ENCODE peak calls at places on chromosomes 11 and 22, in six cellular contexts. B, N, L, F, A and Z are unnamed samples.

GRCh38 chr11:99452076-99452475 is 431.3 kb downstream of the CNTN5 start:
- DNase-seq in L (no peak), N (no peak), A (no peak), F (no peak), B (no peak), Z (no peak)

GRCh38 chr11:72583177-72583553 is 91.1 kb downstream of the PDE2A start:
- DNase-seq in N (no peak), L (no peak), A (no peak), F (no peak), B (peak; percentile 29), Z (no peak)

GRCh38 chr11:80944758-80945157 is 1503.9 kb upstream of the TENM4 start:
- DNase-seq in A (no peak), N (no peak), B (no peak), F (no peak), L (no peak), Z (no peak)

GRCh38 chr11:110891411-110891810 is 179.2 kb upstream of the ARHGAP20 start:
- DNase-seq in B (no peak), N (peak; percentile 89), L (no peak), A (no peak), F (no peak), Z (no peak)

GRCh38 chr11:120197254-120197891 is 13.5 kb upstream of the OAF start:
- DNase-seq in F (peak; percentile 67), B (peak; percentile 74), L (no peak), N (no peak), A (no peak), Z (no peak)

GRCh38 chr11:43282607-43283440 is 29.0 kb upstream of the API5 start:
- DNase-seq in F (peak; percentile 73), L (no peak), B (no peak), N (peak; percentile 16), A (no peak), Z (peak; percentile 53)

GRCh38 chr11:84430661-84431060 is 1144.5 kb upstream of the CCDC90B start:
- DNase-seq in N (no peak), B (no peak), A (no peak), F (no peak), L (no peak), Z (peak; percentile 2)

GRCh38 chr11:30196400-30197206 is 34.2 kb upstream of the FSHB start:
- DNase-seq in B (peak; percentile 71), L (peak; percentile 39), N (peak; percentile 37), A (peak; percentile 43), F (peak; percentile 82), Z (peak; percentile 67)

GRCh38 chr22:47292546-47293320 is 530.3 kb downstream of the TBC1D22A start:
- DNase-seq in N (no peak), L (peak; percentile 8), F (no peak), B (no peak), A (no peak), Z (no peak)

GRCh38 chr11:86176165-86176884 is 68.2 kb upstream of the EED start:
- DNase-seq in L (no peak), A (no peak), B (no peak), F (no peak), N (peak; percentile 52), Z (peak; percentile 8)

GRCh38 chr11:132718711-132719641 is 813.3 kb downstream of the OPCML start:
- DNase-seq in B (no peak), A (no peak), F (no peak), L (no peak), N (peak; percentile 8), Z (no peak)

GRCh38 chr11:66333220-66333877 is 2.9 kb downstream of the RIN1 start:
- DNase-seq in A (no peak), L (no peak), B (peak; percentile 51), F (no peak), N (no peak), Z (no peak)
- TF ChIP-seq CTCF in A (no peak), L (no peak), B (no peak), F (no peak), N (no peak), Z (no peak)

GRCh38 chr22:30279389-30279788 is 9.9 kb downstream of the CASTOR1 start:
- DNase-seq in B (no peak), N (no peak), F (no peak), L (peak; percentile 53), A (peak; percentile 65), Z (no peak)

GRCh38 chr22:30276041-30276440 is 9.4 kb upstream of the OSM start:
- DNase-seq in L (no peak), N (no peak), B (no peak), F (no peak), A (no peak), Z (no peak)

GRCh38 chr22:30275625-30276024 is 9.0 kb upstream of the OSM start:
- DNase-seq in A (no peak), N (no peak), L (no peak), B (no peak), F (no peak), Z (no peak)

GRCh38 chr22:30279932-30280331 is 9.4 kb downstream of the CASTOR1 start:
- DNase-seq in N (no peak), B (no peak), L (no peak), A (no peak), F (no peak), Z (no peak)

DNA sequence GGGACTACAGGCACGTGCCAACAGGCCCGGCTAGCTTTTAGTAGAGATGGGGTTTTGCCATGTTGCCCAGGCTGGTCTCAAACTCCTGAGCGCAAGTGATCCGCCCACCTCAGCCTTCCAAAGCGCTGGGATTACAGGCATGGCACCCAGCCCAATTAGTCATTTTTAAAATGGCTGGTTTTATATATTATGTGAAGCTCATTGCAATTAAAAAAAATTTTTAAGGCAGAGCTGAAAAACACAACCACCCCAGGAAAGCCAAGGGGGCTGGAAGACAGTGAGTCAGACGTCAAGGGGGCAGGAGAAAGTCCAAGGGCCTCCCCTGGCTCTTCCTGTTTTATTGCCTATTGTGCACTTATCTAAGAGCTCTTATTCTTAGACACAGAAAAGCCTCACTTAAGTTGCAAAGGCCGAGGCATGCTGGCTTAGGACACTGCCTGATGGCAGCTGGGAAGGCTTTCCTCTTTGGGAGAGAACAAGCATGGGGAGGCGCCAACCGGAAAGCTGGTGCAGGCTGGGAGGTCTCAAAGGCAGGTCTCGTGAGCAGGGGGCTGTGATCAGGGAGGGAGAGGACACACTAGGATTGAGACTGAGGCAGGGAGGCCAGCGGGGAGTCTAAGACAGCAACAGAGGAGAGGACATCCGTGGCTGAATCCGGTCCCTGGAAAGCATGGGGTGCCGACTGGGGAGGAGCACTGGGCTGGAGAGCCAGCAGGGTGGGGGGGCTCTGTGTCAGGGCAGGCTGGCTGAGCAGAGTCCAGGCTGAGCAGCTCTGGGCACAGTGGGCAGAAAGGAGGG is 11.1 kb upstream of the OSM start:
- DNase-seq in N (peak; percentile 80), A (no peak), F (no peak), B (peak; percentile 74), L (no peak), Z (no peak)
- TF ChIP-seq CTCF in N (no peak), A (no peak), F (no peak), B (no peak), L (no peak), Z (no peak)

GRCh38 chr22:22461583-22461982 is 47.0 kb downstream of the ZNF280B start:
- DNase-seq in A (no peak), N (no peak), B (no peak), L (no peak), F (no peak), Z (no peak)

GRCh38 chr22:22461111-22461510 is 47.4 kb downstream of the ZNF280B start:
- DNase-seq in L (no peak), A (no peak), N (no peak), B (no peak), F (no peak), Z (no peak)

GRCh38 chr22:22464541-22465054 is 43.9 kb downstream of the ZNF280B start:
- DNase-seq in B (no peak), L (no peak), N (no peak), F (no peak), A (no peak), Z (no peak)

GRCh38 chr22:22463855-22464540 is 44.5 kb downstream of the ZNF280B start:
- DNase-seq in B (no peak), F (peak; percentile 75), L (peak; percentile 53), N (peak; percentile 57), A (no peak), Z (peak; percentile 59)

DNA sequence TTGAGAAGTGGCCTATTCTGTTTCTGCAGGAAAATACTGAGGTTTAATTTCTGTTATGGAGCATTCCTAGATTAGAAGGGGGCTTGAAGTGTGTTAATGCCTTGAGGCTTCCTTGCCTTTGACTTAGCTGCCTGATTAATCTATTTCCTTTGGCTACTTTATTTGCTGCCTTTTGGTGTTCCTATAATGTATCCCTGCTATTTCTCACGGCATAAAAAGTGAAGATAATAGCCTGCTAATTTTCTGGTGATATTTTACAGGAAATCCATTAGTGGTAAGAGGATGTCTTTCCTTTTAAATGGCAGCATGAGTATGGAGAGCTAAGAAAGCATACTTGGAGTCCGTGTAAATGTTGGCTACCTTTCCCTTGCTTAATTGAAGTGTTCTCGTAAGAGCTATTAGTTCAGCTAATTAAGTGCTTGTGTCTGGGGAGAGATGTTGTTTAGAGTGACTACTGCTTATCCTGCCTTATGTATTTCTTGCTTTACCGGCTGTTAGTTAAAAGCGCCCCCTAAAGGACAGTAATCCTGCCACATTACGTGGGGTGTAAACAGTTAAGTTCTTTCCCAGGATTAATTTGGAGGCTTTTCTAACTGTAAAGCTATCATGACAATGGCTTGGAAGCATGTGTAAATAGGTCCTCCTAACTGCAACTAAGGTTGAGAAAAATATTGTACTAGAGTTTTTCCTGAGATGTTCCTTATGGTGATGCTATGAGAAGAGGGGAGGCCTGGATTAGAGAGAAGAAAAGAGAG is 45.6 kb downstream of the ZNF280B start:
- DNase-seq in L (no peak), B (no peak), N (no peak), F (no peak), A (no peak), Z (no peak)
- TF ChIP-seq CTCF in L (no peak), B (no peak), N (peak; percentile 23), F (no peak), A (no peak), Z (no peak)

GRCh38 chr11:122788781-122789535 is 49.3 kb upstream of the CRTAM start:
- DNase-seq in N (no peak), L (no peak), A (no peak), F (no peak), B (no peak), Z (no peak)
- TF ChIP-seq CTCF in N (peak; percentile 5), L (no peak), A (no peak), F (no peak), B (no peak), Z (no peak)

GRCh38 chr11:134566311-134566710 is 154.3 kb upstream of the B3GAT1 start:
- DNase-seq in A (no peak), B (no peak), F (no peak), L (no peak), N (no peak), Z (no peak)
- TF ChIP-seq CTCF in A (no peak), B (no peak), F (no peak), L (no peak), N (no peak), Z (no peak)

GRCh38 chr11:57071829-57072228 is 83.1 kb downstream of the OR5AK2 start:
- DNase-seq in B (no peak), N (peak; percentile 37), F (no peak), L (no peak), A (no peak), Z (no peak)
- TF ChIP-seq CTCF in B (no peak), N (no peak), F (no peak), L (no peak), A (no peak), Z (no peak)